ENCODE peak calls at places on chromosomes 2 and 18, in four cellular contexts. D is HCT116, U is HepG2, B is H1. M is an unnamed sample.

GRCh38 chr18:46555213-46555612 is 101.8 kb downstream of the LOXHD1 start:
- DNase-seq in D (no peak), U (peak), B (no peak), M (no peak)

GRCh38 chr2:174606336-174606735 is 8.7 kb upstream of the WIPF1 start:
- DNase-seq in D (no peak), U (no peak), B (no peak), M (no peak)

GRCh38 chr2:234674781-234675201 is 177.9 kb upstream of the ARL4C start:
- DNase-seq in D (no peak), U (peak), B (no peak), M (no peak)

GRCh38 chr2:68825891-68826290 is 45.3 kb downstream of the BMP10 start:
- DNase-seq in D (no peak), U (no peak), B (no peak), M (no peak)

GRCh38 chr2:198375073-198375430 is 570.7 kb downstream of the PLCL1 start:
- DNase-seq in D (no peak), U (no peak), B (no peak), M (no peak)

GRCh38 chr2:20410556-20411277 is 36.2 kb upstream of the RHOB start:
- DNase-seq in D (no peak), U (no peak), B (no peak), M (no peak)

GRCh38 chr2:101399001-101399794 is 11.9 kb upstream of the CREG2 start:
- DNase-seq in D (no peak), U (no peak), B (no peak), M (no peak)

GRCh38 chr2:160970052-160970846 is 190.0 kb upstream of the TANK start:
- DNase-seq in D (peak), U (peak), B (peak), M (peak)

GRCh38 chr2:105929506-105929905 is 184.8 kb downstream of the NCK2 start:
- DNase-seq in D (no peak), U (no peak), B (no peak), M (no peak)

GRCh38 chr2:98457045-98457696 is 12.5 kb downstream of the INPP4A start:
- DNase-seq in D (no peak), U (no peak), B (no peak), M (no peak)

GRCh38 chr2:65199891-65200290 is 27.7 kb upstream of the ACTR2 start:
- DNase-seq in D (no peak), U (no peak), B (no peak), M (no peak)

GRCh38 chr18:72375628-72376027 is 168.5 kb downstream of the CBLN2 start:
- DNase-seq in D (no peak), U (no peak), B (no peak), M (no peak)

GRCh38 chr18:36296591-36297418 is 708 bp upstream of the FHOD3 start:
- DNase-seq in D (peak), U (peak), B (peak), M (peak)

GRCh38 chr18:9296233-9297006 is 38.2 kb upstream of the TWSG1 start:
- DNase-seq in D (no peak), U (no peak), B (no peak), M (no peak)

GRCh38 chr2:203685081-203685621 is 21.3 kb upstream of the CD28 start:
- DNase-seq in D (no peak), U (no peak), B (no peak), M (no peak)

GRCh38 chr2:238595750-238596570 is 169.2 kb downstream of the ASB1 start:
- DNase-seq in D (no peak), U (no peak), B (no peak), M (no peak)

GRCh38 chr2:237888389-237888788 is 29.0 kb downstream of the RAMP1 start:
- DNase-seq in D (no peak), U (peak), B (no peak), M (no peak)

GRCh38 chr2:164747786-164748433 is 93.7 kb downstream of the COBLL1 start:
- DNase-seq in D (no peak), U (no peak), B (no peak), M (no peak)

GRCh38 chr2:216765810-216766259 is 70.5 kb upstream of the IGFBP5 start:
- DNase-seq in D (no peak), U (peak), B (peak), M (peak)

GRCh38 chr2:223759569-223760430 is 77.6 kb downstream of the AP1S3 start:
- DNase-seq in D (peak), U (peak), B (no peak), M (no peak)

GRCh38 chr2:44324971-44325426 is 36.3 kb downstream of the PREPL start:
- DNase-seq in D (no peak), U (no peak), B (no peak), M (peak)

DNA sequence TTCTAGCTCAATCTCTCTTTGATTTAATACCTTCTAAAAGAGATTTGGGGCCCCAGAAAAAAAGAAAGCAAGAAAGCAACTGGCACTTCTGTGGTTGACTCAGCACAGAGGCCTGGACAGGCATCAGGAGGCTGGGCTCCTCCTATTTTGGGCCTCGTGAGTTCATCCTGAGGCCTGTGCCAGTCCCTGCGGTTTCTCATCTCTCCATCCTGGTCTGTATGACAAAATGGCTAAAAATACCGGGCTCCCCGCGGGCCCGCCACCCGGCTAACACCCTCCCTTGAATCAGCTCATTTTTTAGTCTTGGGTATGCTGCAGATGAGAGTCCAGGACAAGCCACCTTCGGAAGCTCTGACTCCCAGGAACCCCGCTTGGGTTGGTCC is 62.3 kb upstream of the YWHAQ start:
- DNase-seq in D (no peak), U (no peak), B (no peak), M (no peak)
- TF ChIP-seq FOSL1 in D (no peak), U (no peak), B (no peak), M (no peak)

GRCh38 chr18:62342884-62343283 is 17.8 kb downstream of the TNFRSF11A start:
- DNase-seq in D (no peak), U (no peak), B (no peak), M (no peak)

GRCh38 chr18:62345909-62346308 is 20.8 kb downstream of the TNFRSF11A start:
- DNase-seq in D (no peak), U (no peak), B (no peak), M (no peak)

GRCh38 chr18:62347091-62347506 is 22.0 kb downstream of the TNFRSF11A start:
- DNase-seq in D (no peak), U (no peak), B (no peak), M (no peak)

GRCh38 chr18:62348474-62348873 is 23.4 kb downstream of the TNFRSF11A start:
- DNase-seq in D (no peak), U (no peak), B (no peak), M (no peak)

DNA sequence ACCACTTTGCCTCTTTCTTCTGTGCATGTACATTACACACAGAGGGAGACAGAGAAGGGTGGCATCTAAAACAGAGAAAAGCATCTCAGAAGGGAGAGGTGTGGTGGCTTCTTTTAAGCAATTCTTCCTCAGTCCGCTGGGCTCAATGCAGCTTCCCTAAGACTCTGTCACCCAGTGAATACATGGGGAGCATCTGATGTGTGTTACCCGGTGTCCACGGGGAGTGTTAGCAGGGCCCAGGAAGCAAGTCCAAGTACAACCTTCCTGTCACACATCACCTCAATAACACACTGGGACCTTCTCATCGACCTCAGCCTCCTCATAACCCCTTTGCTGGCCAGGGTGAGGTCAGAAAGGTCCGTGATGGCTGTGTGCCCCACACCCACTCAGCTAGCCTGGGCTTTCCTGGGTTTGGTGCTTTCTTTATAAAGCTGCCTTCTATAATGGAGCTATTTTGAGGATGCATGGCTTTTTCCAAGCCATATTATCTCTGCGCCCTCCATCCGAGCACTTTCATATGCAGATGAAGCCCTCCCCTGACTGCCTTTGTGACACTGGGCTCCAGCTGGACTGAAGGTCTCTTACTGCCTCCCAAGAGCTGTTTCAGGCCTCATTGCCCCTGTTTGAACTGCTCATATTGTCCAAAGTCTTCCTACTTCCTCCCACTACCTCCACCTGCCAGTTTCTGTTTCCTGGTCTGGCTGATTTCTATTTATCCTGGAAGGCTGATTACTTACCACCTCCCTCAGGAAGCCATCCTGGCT is 21.4 kb downstream of the TNFRSF11A start:
- DNase-seq in D (no peak), U (no peak), B (no peak), M (no peak)
- TF ChIP-seq FOSL1 in D (no peak), U (no peak), B (no peak), M (no peak)

DNA sequence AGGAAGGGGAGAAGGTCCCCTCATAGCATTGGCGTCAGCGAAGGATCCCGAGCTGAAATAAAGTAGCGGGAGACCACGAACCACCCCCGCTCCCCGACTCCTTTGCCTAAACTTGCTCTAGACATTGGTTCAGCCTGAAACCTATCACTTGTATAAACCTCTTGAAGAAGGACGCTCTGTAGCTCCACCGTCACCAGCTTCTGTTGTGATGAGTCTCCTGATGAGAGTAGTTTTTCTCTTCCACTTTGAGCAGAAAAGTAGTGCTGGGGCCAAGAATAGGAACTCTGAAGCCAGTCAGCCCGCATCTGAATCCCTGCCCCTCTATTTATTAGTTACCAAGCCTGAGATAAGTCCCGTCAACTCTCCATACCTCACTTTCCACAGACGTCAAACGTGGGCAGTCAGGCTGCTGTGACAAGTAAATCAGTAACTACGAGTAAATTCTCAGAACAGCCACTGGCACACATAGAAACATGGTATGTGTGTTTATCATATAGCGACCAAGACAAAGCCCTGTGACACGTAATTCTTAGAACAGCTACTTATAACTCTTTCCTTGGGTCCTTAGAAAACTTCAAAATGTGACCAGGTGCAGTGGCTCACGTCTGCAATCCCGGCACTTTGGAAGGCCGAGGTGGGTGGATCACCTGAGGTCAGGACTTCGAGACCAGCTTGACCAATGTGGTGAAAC is 61.7 kb downstream of the CD226 start:
- DNase-seq in D (no peak), U (peak), B (no peak), M (no peak)
- TF ChIP-seq FOSL1 in D (no peak), U (no peak), B (no peak), M (no peak)

GRCh38 chr2:195051401-195051800 is 605.6 kb upstream of the SLC39A10 start:
- DNase-seq in D (no peak), U (no peak), B (no peak), M (no peak)
- TF ChIP-seq FOSL1 in D (no peak), U (no peak), B (no peak), M (no peak)

GRCh38 chr2:104474725-104475124 is 379.2 kb upstream of the POU3F3 start:
- DNase-seq in D (no peak), U (no peak), B (no peak), M (no peak)
- TF ChIP-seq FOSL1 in D (no peak), U (no peak), B (no peak), M (no peak)

DNA sequence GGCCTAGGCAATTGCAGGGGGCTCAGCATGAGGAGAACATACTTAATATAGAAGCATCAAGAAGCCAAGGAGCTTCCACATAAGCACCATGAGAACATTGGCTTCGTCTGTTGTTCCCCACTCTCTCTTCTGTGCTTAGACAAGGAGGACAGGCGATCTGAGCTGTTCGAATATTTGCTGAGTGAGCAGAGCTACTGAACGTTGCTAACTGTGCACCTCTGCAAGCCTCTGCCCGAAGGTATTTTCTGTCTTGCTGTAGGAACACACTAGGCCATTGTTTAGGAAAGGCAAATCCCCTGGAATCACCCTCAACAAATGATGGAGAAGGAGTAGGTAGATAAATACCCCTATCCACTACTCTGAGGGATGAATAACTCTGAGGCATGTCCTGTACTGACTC is 813.8 kb downstream of the DCC start:
- DNase-seq in D (no peak), U (no peak), B (no peak), M (no peak)
- TF ChIP-seq FOSL1 in D (no peak), U (no peak), B (no peak), M (no peak)